ENCODE peak calls at places on chromosomes 3 and 15, in eight cellular contexts. X is nephron progenitor cell; R is stimulated activated CD8-positive, alpha-beta memory T cell treated with anti-CD3 and anti-CD28 coated beads, Interleukin-4, amount 100 ng/mL, for 1 hour; A is HepG2; H is osteoblast; V is posterior cingulate gyrus; F is NCI-H1436; N is stromal cell of bone marrow. D is an unnamed sample.

GRCh38 chr3:111236833-111237713 is 165.5 kb downstream of the NECTIN3 start:
- DNase-seq in V (no peak), A (no peak), R (no peak), H (peak; percentile 85), N (peak; percentile 48), F (no peak), X (no peak), D (no peak)

GRCh38 chr3:151901282-151901945 is 28.0 kb downstream of the SUCNR1 start:
- DNase-seq in R (no peak), A (no peak), H (no peak), N (no peak), X (no peak), V (no peak), F (no peak), D (peak; percentile 60)

GRCh38 chr15:36797128-36797527 is 217.7 kb downstream of the CDIN1 start:
- DNase-seq in R (no peak), V (no peak), X (no peak), N (no peak), H (no peak), F (peak; percentile 10), A (no peak), D (no peak)

GRCh38 chr15:52780172-52780980 is 9.8 kb downstream of the ONECUT1 start:
- DNase-seq in V (peak; percentile 90), N (peak; percentile 23), F (peak; percentile 13), X (peak; percentile 75), H (peak; percentile 79), R (no peak), A (peak; percentile 51), D (peak; percentile 57)

GRCh38 chr3:133891662-133892389 is 3.9 kb downstream of the RAB6B start:
- DNase-seq in F (no peak), H (no peak), V (no peak), N (no peak), X (no peak), A (no peak), R (no peak), D (no peak)

GRCh38 chr15:48536681-48537091 is 108.8 kb downstream of the FBN1 start:
- DNase-seq in N (no peak), A (no peak), V (no peak), R (no peak), X (no peak), H (no peak), F (no peak), D (peak; percentile 96)

GRCh38 chr3:83706669-83707068 is 1252.1 kb upstream of the CADM2 start:
- DNase-seq in A (no peak), H (no peak), F (no peak), X (no peak), V (no peak), N (no peak), R (no peak), D (no peak)

GRCh38 chr3:46660543-46661523 is 32.6 kb downstream of the ALS2CL start:
- DNase-seq in V (peak; percentile 74), N (no peak), H (peak; percentile 37), A (no peak), R (no peak), X (peak; percentile 32), F (no peak), D (no peak)

GRCh38 chr3:45426161-45426560 is 37.8 kb downstream of the LARS2 start:
- DNase-seq in R (no peak), H (no peak), A (no peak), X (no peak), V (no peak), F (peak; percentile 39), N (no peak), D (no peak)

GRCh38 chr3:177830411-177830849 is 633.1 kb upstream of the TBL1XR1 start:
- DNase-seq in A (no peak), N (peak; percentile 78), H (no peak), X (no peak), F (peak; percentile 44), V (no peak), R (no peak), D (no peak)

GRCh38 chr15:65371976-65372786 is 5.6 kb downstream of the IGDCC3 start:
- DNase-seq in R (no peak), H (peak; percentile 47), F (no peak), X (no peak), A (no peak), N (no peak), V (peak; percentile 59), D (no peak)

D was measured in endothelial cell of umbilical vein.